ENCODE peak calls at places on chromosomes 1 and 21, in four cellular contexts. L is K562, Q is WTC11, V is HepG2. A is an unnamed sample.

GRCh38 chr1:205667909-205668643 is 12.2 kb downstream of the SLC45A3 start:
- DNase-seq in L (no peak), V (no peak), Q (no peak), A (no peak)

GRCh38 chr1:38444770-38445442 is 398.3 kb upstream of the POU3F1 start:
- DNase-seq in V (no peak), Q (no peak), L (no peak), A (no peak)

GRCh38 chr1:61741682-61742619 is at the start of gene PATJ:
- DNase-seq in Q (peak; percentile 81), L (no peak), V (peak; percentile 35), A (peak; percentile 65)

GRCh38 chr1:166233750-166234366 is 67.1 kb upstream of the FAM78B start:
- DNase-seq in Q (no peak), L (no peak), V (no peak), A (peak; percentile 2)

GRCh38 chr1:52463891-52464290 is 59.5 kb downstream of the PRPF38A start:
- DNase-seq in Q (no peak), V (no peak), L (no peak), A (no peak)

GRCh38 chr1:155186266-155186954 is 12.8 kb downstream of the TRIM46 start:
- DNase-seq in Q (no peak), V (no peak), L (no peak), A (no peak)

GRCh38 chr21:29441651-29442050 is 142.9 kb downstream of the BACH1 start:
- DNase-seq in L (no peak), Q (no peak), V (no peak), A (no peak)

GRCh38 chr1:33470495-33471012 is 1.9 kb upstream of the ZSCAN20 start:
- DNase-seq in Q (peak; percentile 74), V (peak; percentile 60), L (peak; percentile 72), A (peak; percentile 87)

GRCh38 chr1:81682490-81682889 is 118.2 kb upstream of the ADGRL2 start:
- DNase-seq in Q (peak; percentile 18), L (no peak), V (no peak), A (no peak)

GRCh38 chr21:31558839-31559367 is 100.6 kb upstream of the SOD1 start:
- DNase-seq in Q (peak; percentile 96), V (no peak), L (no peak), A (peak; percentile 96)

GRCh38 chr1:37035828-37036666 is 1.7 kb upstream of the GRIK3 start:
- DNase-seq in L (peak; percentile 47), V (no peak), Q (peak; percentile 76), A (no peak)

GRCh38 chr1:25716320-25716719 is 83.7 kb upstream of the SELENON start:
- DNase-seq in Q (no peak), L (no peak), V (no peak), A (no peak)

GRCh38 chr1:234271243-234271606 is 102.0 kb upstream of the COA6 start:
- DNase-seq in L (no peak), V (no peak), Q (no peak), A (no peak)

GRCh38 chr1:235720544-235720943 is 71.0 kb upstream of the GNG4 start:
- DNase-seq in Q (no peak), V (no peak), L (no peak), A (no peak)

GRCh38 chr1:164624393-164624792 is 65.4 kb downstream of the PBX1 start:
- DNase-seq in V (no peak), L (no peak), Q (no peak), A (no peak)

GRCh38 chr1:199242162-199242561 is 603.3 kb downstream of the PTPRC start:
- DNase-seq in Q (no peak), L (no peak), V (peak; percentile 21), A (no peak)

GRCh38 chr1:26387447-26387846 is 14.9 kb upstream of the ZNF683 start:
- DNase-seq in L (peak; percentile 3), V (peak; percentile 85), Q (no peak), A (no peak)

GRCh38 chr21:33367309-33367973 is 35.8 kb upstream of the IFNGR2 start:
- DNase-seq in L (no peak), Q (no peak), V (no peak), A (no peak)

GRCh38 chr1:109654519-109654918 is 1.4 kb upstream of the GSTM4 start:
- DNase-seq in V (no peak), Q (no peak), L (no peak), A (no peak)

GRCh38 chr1:109653286-109653685 is 2.6 kb upstream of the GSTM4 start:
- DNase-seq in L (no peak), V (no peak), Q (no peak), A (no peak)

GRCh38 chr1:109657395-109657794 is 1.5 kb downstream of the GSTM4 start:
- DNase-seq in L (no peak), Q (no peak), V (no peak), A (no peak)

GRCh38 chr1:109657970-109658369 is 2.1 kb downstream of the GSTM4 start:
- DNase-seq in L (no peak), V (no peak), Q (no peak), A (no peak)

DNA sequence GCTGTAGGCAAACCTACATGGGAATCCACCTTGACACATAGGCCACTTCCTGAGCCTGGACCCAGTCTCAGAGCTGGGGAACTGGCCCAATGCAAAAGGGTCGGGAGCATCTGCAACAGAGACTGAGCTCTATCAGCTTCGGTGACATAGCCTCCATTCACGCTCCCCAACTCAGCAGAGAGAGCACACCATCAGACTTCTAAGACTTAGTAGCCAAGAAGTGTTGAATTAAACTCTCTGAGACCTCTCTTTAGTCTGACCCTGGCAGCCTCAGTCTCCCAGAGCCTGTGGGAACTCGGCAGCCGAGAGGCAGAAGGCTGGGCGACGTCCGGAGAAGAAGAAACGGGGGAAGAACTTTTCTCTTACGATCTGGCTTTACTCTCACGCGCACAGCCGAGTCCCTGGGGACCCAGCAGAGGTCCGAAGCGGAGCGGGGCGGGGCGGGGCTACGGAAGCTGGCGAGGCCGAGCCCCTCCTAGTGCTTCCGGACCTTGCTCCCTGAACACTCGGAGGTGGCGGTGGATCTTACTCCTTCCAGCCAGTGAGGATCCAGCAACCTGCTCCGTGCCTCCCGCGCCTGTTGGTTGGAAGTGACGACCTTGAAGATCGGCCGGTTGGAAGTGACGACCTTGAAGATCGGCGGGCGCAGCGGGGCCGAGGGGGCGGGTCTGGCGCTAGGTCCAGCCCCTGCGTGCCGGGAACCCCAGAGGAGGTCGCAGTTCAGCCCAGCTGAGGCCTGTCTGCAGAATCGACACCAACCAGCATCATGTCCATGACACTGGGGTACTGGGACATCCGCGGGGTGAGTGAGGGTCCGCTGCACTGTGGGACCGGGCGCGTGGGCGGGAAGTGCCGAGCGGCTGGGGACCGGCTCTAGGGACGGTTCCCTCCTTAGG is at the start of gene GSTM4:
- DNase-seq in L (peak; percentile 94), V (peak; percentile 59), Q (peak; percentile 87), A (peak; percentile 71)
- TF ChIP-seq ELF4 in L (no peak), V (no peak), Q (no peak), A (no peak)

GRCh38 chr1:30704765-30705509 is 18.4 kb downstream of the MATN1 start:
- DNase-seq in Q (no peak), V (no peak), L (no peak), A (no peak)

GRCh38 chr1:30706528-30706927 is 16.9 kb downstream of the MATN1 start:
- DNase-seq in L (no peak), Q (no peak), V (no peak), A (no peak)

GRCh38 chr1:30702823-30703222 is 20.6 kb downstream of the MATN1 start:
- DNase-seq in Q (no peak), L (no peak), V (no peak), A (no peak)

GRCh38 chr1:30705673-30706072 is 17.7 kb downstream of the MATN1 start:
- DNase-seq in Q (no peak), L (no peak), V (no peak), A (no peak)

GRCh38 chr1:30704271-30704670 is 19.1 kb downstream of the MATN1 start:
- DNase-seq in L (no peak), Q (no peak), V (no peak), A (no peak)
- TF ChIP-seq ELF4 in L (no peak), Q (no peak), V (no peak), A (no peak)

GRCh38 chr1:169849346-169850022 is 44.2 kb downstream of the SCYL3 start:
- DNase-seq in V (no peak), Q (no peak), L (no peak), A (no peak)

DNA sequence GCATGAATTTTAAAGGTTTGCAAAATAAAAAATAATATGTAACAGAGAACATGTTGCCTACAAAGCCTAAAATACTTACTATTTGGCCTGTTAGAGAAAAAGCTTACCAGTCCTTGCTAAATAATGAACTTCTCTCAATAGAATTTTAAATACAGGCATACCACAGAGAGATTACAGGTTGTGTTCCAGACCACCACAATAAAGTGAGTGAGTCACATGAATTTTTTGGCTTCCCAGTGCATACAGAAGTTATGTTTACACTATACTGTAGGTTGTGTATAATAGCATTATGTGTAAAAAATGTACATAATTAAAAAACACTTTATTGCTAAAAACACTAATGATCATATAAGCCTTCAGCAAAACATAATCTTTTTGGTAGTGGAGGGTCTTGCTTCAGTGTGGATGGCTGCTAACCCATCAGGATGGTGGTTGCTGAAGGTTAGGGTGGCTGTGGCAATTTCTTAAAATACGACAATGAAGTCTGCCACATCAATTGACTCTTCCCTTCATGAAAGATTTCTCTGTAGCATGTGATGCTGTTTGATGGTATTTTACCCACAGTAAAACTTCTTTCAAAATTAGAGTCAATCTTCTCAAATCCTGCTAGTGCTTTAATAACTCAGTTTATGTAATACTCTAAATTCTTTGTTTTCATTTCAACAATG is 48.6 kb downstream of the SCYL3 start:
- DNase-seq in L (no peak), V (no peak), Q (no peak), A (no peak)
- TF ChIP-seq ELF4 in L (no peak), V (no peak), Q (no peak), A (no peak)

GRCh38 chr1:21510113-21510493 is 880 bp downstream of the ALPL start:
- DNase-seq in L (no peak), Q (peak; percentile 64), V (no peak), A (no peak)

GRCh38 chr1:21509351-21510112 is at the start of gene ALPL:
- DNase-seq in L (no peak), V (no peak), Q (peak; percentile 50), A (no peak)

GRCh38 chr1:21506804-21507203 is 2.4 kb upstream of the ALPL start:
- DNase-seq in L (no peak), V (no peak), Q (no peak), A (no peak)

GRCh38 chr1:21507511-21508270 is 1.5 kb upstream of the ALPL start:
- DNase-seq in Q (no peak), L (no peak), V (no peak), A (no peak)

GRCh38 chr1:21508580-21509350 is 458 bp upstream of the ALPL start:
- DNase-seq in L (peak; percentile 98), Q (peak; percentile 92), V (no peak), A (peak; percentile 91)
- TF ChIP-seq ELF4 in L (no peak), Q (no peak), V (no peak), A (no peak)

GRCh38 chr1:24673336-24673735 is 30.2 kb downstream of the SRRM1 start:
- DNase-seq in V (no peak), L (no peak), Q (no peak), A (no peak)
- TF ChIP-seq ELF4 in V (no peak), L (no peak), Q (no peak), A (no peak)

DNA sequence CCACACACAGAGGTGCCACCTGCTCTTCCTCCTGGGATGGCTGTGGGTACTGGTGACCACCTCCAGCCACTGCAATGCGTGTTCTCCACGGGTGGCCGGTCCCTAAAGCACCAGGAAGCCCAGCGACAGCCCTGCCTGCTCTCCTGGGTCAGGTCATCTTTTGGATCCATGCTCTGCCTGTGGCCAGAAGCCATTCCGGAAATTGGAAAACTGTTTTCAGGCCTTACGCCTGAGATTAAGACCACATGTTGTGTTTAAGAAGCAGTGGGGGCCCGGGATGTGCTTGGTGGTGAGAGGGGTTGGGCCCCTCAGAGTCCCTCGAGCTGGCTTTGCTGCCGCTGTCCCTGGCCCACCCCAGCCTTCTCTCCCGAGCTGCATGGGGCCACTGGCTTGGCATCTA is 150.8 kb downstream of the PEX14 start:
- DNase-seq in Q (no peak), L (no peak), V (no peak), A (no peak)
- TF ChIP-seq ELF4 in Q (no peak), L (no peak), V (no peak), A (no peak)